ENCODE peak calls at places on chromosome 14, in ten cellular contexts. H is Peyer's patch, P is HCT116, Y is A549, J is stomach, X is esophagus muscularis mucosa, R is tibial nerve, B is ovary, S is thyroid gland, W is upper lobe of left lung. N is an unnamed sample.
A peak's percentile ranks its signal among the peaks of the same experiment; 100 is the strongest.

GRCh38 chr14:69580009-69580577 is 5.4 kb upstream of the CCDC177 start:
- DNase-seq in X (no peak), P (peak; percentile 37), B (no peak), R (no peak), Y (peak; percentile 60), J (peak; percentile 30), H (no peak), S (no peak), W (no peak), N (no peak)

GRCh38 chr14:73503648-73504047 is 12.9 kb downstream of the RIOX1 start:
- DNase-seq in J (no peak), W (no peak), Y (no peak), R (no peak), S (no peak), B (no peak), H (no peak), X (no peak), P (no peak), N (no peak)

GRCh38 chr14:77184396-77185092 is 2.9 kb downstream of the TMEM63C start:
- DNase-seq in J (no peak), P (no peak), H (no peak), W (no peak), X (no peak), S (no peak), R (no peak), B (no peak), Y (no peak), N (peak; percentile 37)

GRCh38 chr14:55874785-55875184 is 243.4 kb upstream of the PELI2 start:
- DNase-seq in W (no peak), Y (no peak), H (no peak), X (no peak), J (no peak), S (no peak), P (no peak), B (no peak), R (no peak), N (no peak)

GRCh38 chr14:60106341-60106740 is 14.6 kb downstream of the PCNX4 start:
- DNase-seq in X (no peak), H (no peak), W (peak; percentile 27), B (no peak), J (no peak), P (no peak), Y (no peak), R (no peak), S (no peak), N (no peak)

GRCh38 chr14:100417466-100417865 is 94.3 kb downstream of the SLC25A47 start:
- DNase-seq in X (no peak), J (peak; percentile 57), P (peak; percentile 63), B (peak; percentile 61), Y (peak; percentile 94), H (no peak), W (no peak), S (no peak), R (no peak), N (no peak)

GRCh38 chr14:74558655-74559054 is 53.4 kb downstream of the LTBP2 start:
- DNase-seq in J (no peak), H (no peak), R (no peak), P (no peak), S (peak; percentile 46), X (no peak), W (no peak), Y (no peak), B (no peak), N (no peak)

GRCh38 chr14:28052251-28052650 is 714.3 kb upstream of the FOXG1 start:
- DNase-seq in S (no peak), P (no peak), X (no peak), H (no peak), B (no peak), W (no peak), R (no peak), J (no peak), Y (no peak), N (no peak)

GRCh38 chr14:77098470-77099353 is 654 bp downstream of the CIPC start:
- DNase-seq in W (peak; percentile 51), J (peak; percentile 54), Y (peak; percentile 29), H (peak; percentile 32), S (peak; percentile 58), X (no peak), R (peak; percentile 26), P (no peak), B (peak; percentile 74), N (peak; percentile 93)

GRCh38 chr14:48250575-48250974 is 575.2 kb upstream of the MDGA2 start:
- DNase-seq in H (no peak), S (no peak), Y (no peak), J (no peak), P (no peak), R (no peak), W (no peak), X (no peak), B (no peak), N (no peak)

GRCh38 chr14:53055003-53055402 is 98.1 kb downstream of the DDHD1 start:
- DNase-seq in B (no peak), S (no peak), H (no peak), W (no peak), J (no peak), P (peak; percentile 40), R (no peak), Y (peak; percentile 28), X (no peak), N (no peak)

GRCh38 chr14:24259282-24260025 is 3.5 kb downstream of the TGM1 start:
- DNase-seq in Y (no peak), W (no peak), B (peak; percentile 66), S (peak; percentile 79), R (no peak), J (no peak), P (no peak), X (no peak), H (no peak), N (no peak)

GRCh38 chr14:105480807-105481801 is 5.6 kb upstream of the CRIP1 start:
- DNase-seq in B (peak; percentile 94), W (peak; percentile 93), J (peak; percentile 91), R (peak; percentile 91), S (peak; percentile 90), X (peak; percentile 96), Y (peak; percentile 86), H (peak; percentile 87), P (peak; percentile 55), N (peak; percentile 86)
- TF ChIP-seq POLR2A in B (peak; percentile 55), W (peak; percentile 57), J (no peak), R (peak; percentile 34), S (no peak), X (no peak), Y (peak; percentile 61), H (peak; percentile 37), P (peak; percentile 25), N (no peak)

GRCh38 chr14:99271288-99271941 is 582 bp downstream of the BCL11B start:
- DNase-seq in Y (no peak), R (no peak), J (no peak), S (no peak), H (no peak), W (no peak), P (no peak), B (no peak), X (no peak), N (no peak)
- H3K4me3 ChIP-seq in Y (peak overlapping the region; percentile 83), R (no peak overlapping the region), J (peak overlapping the region; percentile 42), S (peak overlapping the region; percentile 43), H (peak overlapping the region; percentile 84), W (peak overlapping the region; percentile 36), P (peak overlapping the region; percentile 64), B (peak overlapping the region; percentile 28), X (peak overlapping the region; percentile 36), N (peak overlapping the region; percentile 60)

GRCh38 chr14:89909586-89909985 is 44.9 kb downstream of the EFCAB11 start:
- DNase-seq in X (no peak), R (no peak), S (no peak), J (no peak), B (no peak), P (no peak), W (no peak), H (no peak), Y (no peak), N (no peak)

GRCh38 chr14:89910706-89911017 is 43.9 kb downstream of the EFCAB11 start:
- DNase-seq in H (no peak), X (no peak), P (no peak), Y (no peak), S (no peak), B (no peak), W (no peak), R (no peak), J (no peak), N (no peak)

GRCh38 chr14:89907655-89908054 is 46.9 kb downstream of the EFCAB11 start:
- DNase-seq in P (no peak), B (no peak), X (no peak), S (no peak), J (no peak), Y (no peak), H (no peak), R (no peak), W (no peak), N (no peak)

GRCh38 chr14:89911018-89911919 is 43.3 kb downstream of the EFCAB11 start:
- DNase-seq in P (no peak), W (no peak), R (no peak), S (peak; percentile 46), J (peak; percentile 36), Y (no peak), H (no peak), X (no peak), B (no peak), N (peak; percentile 22)

DNA sequence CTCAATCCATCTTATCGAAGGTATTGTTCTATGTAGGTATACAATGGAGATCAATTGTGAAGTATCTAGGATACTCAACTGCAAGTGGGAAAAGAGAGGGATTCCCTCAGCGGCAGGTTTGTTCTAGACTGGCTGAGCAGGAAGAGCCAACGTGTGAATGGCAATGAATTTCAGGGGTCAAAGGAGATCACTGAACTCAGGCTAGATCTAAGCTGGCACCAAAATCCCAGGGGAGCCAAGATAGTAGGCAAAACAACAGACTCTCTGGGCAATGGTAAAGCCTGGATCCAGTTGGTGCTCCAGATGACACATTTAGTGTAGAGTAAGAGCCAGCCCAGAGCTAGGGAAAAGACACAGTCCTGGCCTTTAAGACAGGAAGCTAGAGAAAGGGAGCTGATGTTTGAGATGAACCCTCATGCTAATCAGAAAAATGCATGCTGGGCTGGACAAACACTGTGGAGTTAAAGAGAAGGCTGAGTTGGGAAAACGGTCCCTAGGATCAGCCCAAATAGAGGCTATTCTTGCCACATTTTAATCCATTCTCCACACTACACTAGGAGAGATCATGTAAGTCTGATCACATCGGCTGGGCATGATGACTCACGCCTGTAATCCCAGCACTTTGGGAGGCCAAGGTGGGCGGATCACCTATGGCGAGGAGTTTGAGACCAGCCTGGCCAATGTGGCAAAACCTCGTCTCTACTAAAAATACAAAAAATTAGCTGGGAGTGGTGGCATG is 45.6 kb downstream of the EFCAB11 start:
- DNase-seq in W (no peak), R (no peak), X (no peak), H (no peak), S (no peak), Y (no peak), P (no peak), B (no peak), J (no peak), N (no peak)
- TF ChIP-seq CTCF in W (no peak), R (no peak), X (no peak), H (no peak), S (no peak), Y (no peak), P (no peak), B (no peak), J (no peak), N (no peak)

DNA sequence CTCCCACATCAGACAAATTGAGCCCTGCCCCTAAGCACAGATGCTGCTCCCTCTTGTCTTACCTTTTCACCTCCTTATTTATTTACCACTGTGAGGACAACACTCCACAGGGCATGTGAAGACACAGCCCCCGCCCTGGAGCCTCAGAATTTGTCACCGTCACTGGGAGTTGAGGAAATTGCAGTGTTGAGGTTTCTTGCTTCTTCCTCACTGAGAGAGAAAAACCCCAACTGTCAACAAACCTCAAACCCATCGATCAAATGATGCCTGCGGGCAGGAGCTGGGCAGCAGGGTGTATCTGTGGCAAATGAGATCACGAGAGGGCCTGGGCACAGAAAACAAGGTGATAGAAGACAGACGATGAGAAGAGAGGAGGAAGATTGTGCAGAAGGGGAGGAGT is 30.5 kb upstream of the PLEKHG3 start:
- DNase-seq in J (no peak), Y (no peak), R (no peak), H (no peak), P (no peak), X (no peak), S (no peak), W (peak; percentile 70), B (no peak), N (no peak)
- TF ChIP-seq POLR2A in J (no peak), Y (no peak), R (no peak), H (no peak), P (no peak), X (no peak), S (no peak), W (no peak), B (no peak), N (no peak)